ENCODE peak calls at places on chromosomes 12 and 14, in six cellular contexts. K is right lobe of liver, I is right atrium auricular region, E is GM23248, P is right cardiac atrium, D is tibial artery. W is an unnamed sample.

GRCh38 chr12:19458733-19459132 is 19.4 kb downstream of the AEBP2 start:
- DNase-seq in E (no peak), K (no peak), P (no peak), D (no peak), I (no peak), W (no peak)

GRCh38 chr14:102484316-102484715 is 25.3 kb downstream of the ANKRD9 start:
- DNase-seq in E (no peak), I (no peak), K (no peak), P (no peak), D (no peak), W (no peak)

GRCh38 chr12:56838602-56839488 is 75.7 kb downstream of the HSD17B6 start:
- DNase-seq in E (no peak), P (no peak), K (no peak), D (no peak), I (no peak), W (no peak)

GRCh38 chr12:76366163-76366562 is 17.9 kb upstream of the BBS10 start:
- DNase-seq in E (no peak), P (no peak), D (no peak), K (no peak), I (no peak), W (no peak)

GRCh38 chr14:30977752-30978151 is 47.7 kb upstream of the AP4S1 start:
- DNase-seq in I (no peak), D (no peak), E (no peak), K (no peak), P (no peak), W (no peak)

GRCh38 chr12:111150476-111150875 is 218.4 kb downstream of the PHETA1 start:
- DNase-seq in K (no peak), D (no peak), P (no peak), I (no peak), E (no peak), W (no peak)

GRCh38 chr14:23482814-23483128 is 13.3 kb downstream of the NGDN start:
- DNase-seq in K (no peak), D (no peak), P (no peak), I (no peak), E (no peak), W (no peak)

GRCh38 chr14:53955671-53956426 is 776 bp downstream of the BMP4 start:
- DNase-seq in K (peak), I (peak), P (peak), D (peak), E (peak), W (no peak)

GRCh38 chr14:76007852-76008251 is 22.3 kb downstream of the IFT43 start:
- DNase-seq in I (no peak), D (no peak), K (no peak), P (no peak), E (peak), W (no peak)

GRCh38 chr12:103560604-103561101 is 26.4 kb upstream of the STAB2 start:
- DNase-seq in P (no peak), D (no peak), E (peak), I (no peak), K (no peak), W (peak)

GRCh38 chr12:12717586-12718381 is 616 bp downstream of the CDKN1B start:
- DNase-seq in P (peak), E (peak), I (no peak), D (peak), K (peak), W (peak)

GRCh38 chr14:99122521-99123125 is 149.4 kb downstream of the BCL11B start:
- DNase-seq in E (no peak), P (no peak), I (peak), D (peak), K (no peak), W (peak)

GRCh38 chr12:132320767-132321211 is 8.6 kb downstream of the GALNT9 start:
- DNase-seq in P (peak), K (no peak), E (no peak), D (no peak), I (no peak), W (no peak)

GRCh38 chr12:11888029-11888428 is 182.7 kb upstream of the BCL2L14 start:
- DNase-seq in K (no peak), E (no peak), I (no peak), D (no peak), P (no peak), W (no peak)

GRCh38 chr12:106112094-106112822 is 26.5 kb downstream of the NUAK1 start:
- DNase-seq in I (no peak), E (peak), P (peak), D (no peak), K (no peak), W (peak)

GRCh38 chr12:114691196-114691595 is 7.2 kb upstream of the TBX3 start:
- DNase-seq in E (no peak), P (no peak), K (no peak), D (no peak), I (no peak), W (no peak)

GRCh38 chr14:61988240-61988639 is 226.0 kb downstream of the SNAPC1 start:
- DNase-seq in K (no peak), I (no peak), D (no peak), P (no peak), E (no peak), W (no peak)

GRCh38 chr14:88895116-88895515 is 70.7 kb downstream of the TTC8 start:
- DNase-seq in K (no peak), P (no peak), E (peak), D (no peak), I (no peak), W (peak)

GRCh38 chr14:91300957-91301356 is 56.5 kb upstream of the GPR68 start:
- DNase-seq in D (no peak), I (no peak), K (no peak), P (no peak), E (peak), W (no peak)

GRCh38 chr14:73754911-73755360 is 40.8 kb upstream of the PNMA1 start:
- DNase-seq in K (peak), E (peak), P (peak), D (no peak), I (no peak), W (no peak)

GRCh38 chr12:13101854-13102375 is 1.6 kb downstream of the GSG1 start:
- DNase-seq in K (no peak), D (no peak), E (peak), I (no peak), P (no peak), W (no peak)

GRCh38 chr12:39723831-39724230 is 104.2 kb upstream of the ABCD2 start:
- DNase-seq in E (peak), K (no peak), D (peak), P (peak), I (no peak), W (no peak)

GRCh38 chr12:76455582-76456345 is 103.8 kb downstream of the OSBPL8 start:
- DNase-seq in D (no peak), K (no peak), I (no peak), E (peak), P (no peak), W (peak)

GRCh38 chr12:55072093-55072492 is 52.3 kb downstream of the NEUROD4 start:
- DNase-seq in E (peak), P (peak), K (peak), D (no peak), I (no peak), W (no peak)

GRCh38 chr14:96592591-96593388 is 90.6 kb downstream of the PAPOLA start:
- DNase-seq in K (no peak), I (no peak), E (peak), D (no peak), P (peak), W (no peak)

GRCh38 chr14:99947695-99948094 is 117.5 kb upstream of the EVL start:
- DNase-seq in K (peak), I (no peak), P (no peak), D (no peak), E (peak), W (no peak)

GRCh38 chr12:91316161-91316759 is 133.6 kb upstream of the DCN start:
- DNase-seq in K (no peak), E (peak), I (no peak), D (no peak), P (peak), W (no peak)

GRCh38 chr12:120584343-120585149 is 3.3 kb upstream of the POP5 start:
- DNase-seq in E (peak), I (peak), P (peak), K (peak), D (peak), W (peak)

GRCh38 chr14:87181288-87181687 is 811.7 kb downstream of the GALC start:
- DNase-seq in P (no peak), D (no peak), K (no peak), E (no peak), I (no peak), W (no peak)

GRCh38 chr14:96167224-96168148 is 37.2 kb upstream of the BDKRB2 start:
- DNase-seq in D (no peak), I (peak), E (peak), K (no peak), P (no peak), W (peak)

GRCh38 chr12:21065845-21066244 is 65.1 kb upstream of the SLCO1B1 start:
- DNase-seq in K (no peak), I (no peak), D (no peak), E (peak), P (no peak), W (no peak)

GRCh38 chr12:93200291-93200917 is 177.3 kb upstream of the NUDT4 start:
- DNase-seq in K (no peak), P (peak), D (no peak), E (no peak), I (no peak), W (no peak)

GRCh38 chr12:103948746-103949406 is 16.8 kb upstream of the TDG start:
- DNase-seq in D (no peak), E (no peak), K (no peak), I (no peak), P (no peak), W (no peak)

GRCh38 chr14:92690171-92691011 is 58.0 kb downstream of the LGMN start:
- DNase-seq in K (no peak), I (no peak), D (no peak), P (peak), E (peak), W (no peak)

GRCh38 chr12:2076728-2077127 is 23.9 kb downstream of the CACNA1C start:
- DNase-seq in P (no peak), D (no peak), I (no peak), E (no peak), K (no peak), W (no peak)

GRCh38 chr12:124756151-124756550 is 107.5 kb downstream of the SCARB1 start:
- DNase-seq in P (no peak), D (no peak), E (no peak), K (no peak), I (no peak), W (peak)

GRCh38 chr12:68620528-68620927 is 9.8 kb downstream of the RAP1B start:
- DNase-seq in P (no peak), E (no peak), D (no peak), K (no peak), I (no peak), W (no peak)

GRCh38 chr14:65243766-65244442 is 141.6 kb upstream of the MAX start:
- DNase-seq in P (no peak), D (peak), I (no peak), E (peak), K (no peak), W (peak)

GRCh38 chr12:53225635-53226424 is 6.2 kb downstream of the RARG start:
- DNase-seq in E (peak), D (peak), K (no peak), I (no peak), P (no peak), W (no peak)
- H3K27ac ChIP-seq in E (peak), D (peak), K (no peak), I (no peak), P (no peak), W (no peak)

GRCh38 chr14:104094056-104094708 is 8.7 kb downstream of the ASPG start:
- DNase-seq in K (no peak), D (no peak), E (no peak), P (peak), I (no peak), W (no peak)
- H3K4me3 ChIP-seq in K (no peak), D (no peak), E (no peak), P (no peak), I (no peak), W (no peak)

GRCh38 chr12:94841171-94841570 is 162.3 kb downstream of the NDUFA12 start:
- DNase-seq in K (no peak), E (no peak), I (no peak), P (no peak), D (no peak), W (no peak)
- H3K27ac ChIP-seq in K (no peak), E (no peak), I (no peak), P (no peak), D (no peak), W (no peak)

DNA sequence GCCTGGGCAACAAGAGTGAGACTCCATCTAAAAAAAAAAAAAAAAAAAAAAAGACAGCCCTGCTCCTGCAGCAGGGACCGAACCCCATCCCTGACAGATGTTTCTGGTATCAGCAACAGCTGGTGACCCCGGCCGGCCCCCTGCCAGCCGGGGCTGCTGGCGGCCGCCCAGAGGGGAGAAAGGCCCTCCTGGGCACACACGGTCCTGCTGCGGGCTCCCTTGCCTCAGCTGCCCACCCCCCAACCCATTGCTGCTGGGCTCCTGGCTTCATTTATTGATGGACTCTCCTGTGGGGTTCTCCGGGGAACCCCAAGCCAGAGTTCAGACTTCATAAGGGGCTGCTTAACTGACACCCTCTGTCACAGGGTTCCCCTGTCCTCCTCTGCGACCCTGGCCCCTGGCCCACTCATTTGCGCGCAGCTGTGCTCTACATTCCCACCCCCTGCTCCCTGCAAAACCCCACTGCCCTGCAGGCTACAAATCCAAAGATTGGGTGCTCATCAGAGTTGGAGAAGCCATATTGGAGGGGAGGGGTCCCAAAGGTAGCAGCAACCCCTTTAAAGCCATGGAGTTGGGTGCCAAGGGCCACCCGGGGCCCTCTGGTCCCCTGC is 103.6 kb upstream of the RTL1 start:
- DNase-seq in I (no peak), E (no peak), D (no peak), K (no peak), P (no peak), W (no peak)
- H3K4me3 ChIP-seq in I (no peak), E (no peak), D (no peak), K (no peak), P (no peak), W (no peak)

W was measured in SJSA1.